ENCODE peak calls at places on chromosome 4, in seven cellular contexts. T is GM03348; N is GDM1; J is AG04449; Y is CD8-positive, alpha-beta memory T cell; G is COR-L47; Q is islet precursor cell. H is an unnamed sample.

GRCh38 chr4:125096662-125097061 is 218.1 kb upstream of the FAT4 start:
- DNase-seq in T (no peak), N (no peak), J (no peak), Y (no peak), G (no peak), Q (no peak), H (no peak)

GRCh38 chr4:10109995-10110670 is 6.5 kb downstream of the WDR1 start:
- DNase-seq in T (no peak), N (no peak), J (no peak), Y (no peak), G (no peak), Q (no peak), H (no peak)

GRCh38 chr4:6343950-6344408 is 74.3 kb downstream of the WFS1 start:
- DNase-seq in T (peak), N (no peak), J (peak), Y (no peak), G (no peak), Q (peak), H (peak)

GRCh38 chr4:72900952-72901351 is 168.6 kb downstream of the COX18 start:
- DNase-seq in T (peak), N (no peak), J (no peak), Y (no peak), G (no peak), Q (no peak), H (no peak)

GRCh38 chr4:125891597-125892258 is 577.0 kb downstream of the FAT4 start:
- DNase-seq in T (peak), N (no peak), J (peak), Y (no peak), G (no peak), Q (no peak), H (no peak)

GRCh38 chr4:80307774-80308465 is 27.6 kb upstream of the CFAP299 start:
- DNase-seq in T (peak), N (no peak), J (peak), Y (no peak), G (peak), Q (no peak), H (no peak)

GRCh38 chr4:183249854-183250253 is 70.2 kb downstream of the CLDN22 start:
- DNase-seq in T (peak), N (no peak), J (no peak), Y (no peak), G (peak), Q (no peak), H (no peak)

GRCh38 chr4:29762151-29762550 is 958.0 kb upstream of the PCDH7 start:
- DNase-seq in T (no peak), N (no peak), J (no peak), Y (no peak), G (no peak), Q (no peak), H (no peak)

GRCh38 chr4:7195138-7195510 is 2.8 kb downstream of the SORCS2 start:
- DNase-seq in T (no peak), N (no peak), J (no peak), Y (no peak), G (no peak), Q (no peak), H (peak)

GRCh38 chr4:99414401-99414800 is 20.7 kb downstream of the ADH7 start:
- DNase-seq in T (no peak), N (no peak), J (no peak), Y (no peak), G (no peak), Q (no peak), H (no peak)

GRCh38 chr4:5821665-5822358 is 71.1 kb downstream of the CRMP1 start:
- DNase-seq in T (peak), N (no peak), J (no peak), Y (peak), G (peak), Q (peak), H (peak)

GRCh38 chr4:100257567-100257966 is 67.3 kb upstream of the DDIT4L start:
- DNase-seq in T (no peak), N (peak), J (no peak), Y (no peak), G (no peak), Q (peak), H (no peak)

GRCh38 chr4:128688025-128688721 is 121.3 kb upstream of the JADE1 start:
- DNase-seq in T (no peak), N (no peak), J (no peak), Y (no peak), G (no peak), Q (no peak), H (no peak)

GRCh38 chr4:97605927-97606326 is 537.3 kb downstream of the STPG2 start:
- DNase-seq in T (no peak), N (no peak), J (no peak), Y (no peak), G (no peak), Q (no peak), H (no peak)

GRCh38 chr4:20847124-20847747 is 147.0 kb downstream of the PACRGL start:
- DNase-seq in T (no peak), N (no peak), J (no peak), Y (no peak), G (no peak), Q (no peak), H (no peak)

GRCh38 chr4:146132445-146132844 is 43.1 kb upstream of the LSM6 start:
- DNase-seq in T (no peak), N (no peak), J (no peak), Y (no peak), G (no peak), Q (no peak), H (no peak)

GRCh38 chr4:116870667-116871066 is 214.7 kb downstream of the TRAM1L1 start:
- DNase-seq in T (no peak), N (no peak), J (no peak), Y (no peak), G (no peak), Q (peak), H (no peak)

GRCh38 chr4:84258905-84259830 is 239.9 kb downstream of the NKX6-1 start:
- DNase-seq in T (peak), N (peak), J (no peak), Y (no peak), G (peak), Q (peak), H (no peak)

GRCh38 chr4:163280703-163281519 is 51.5 kb downstream of the NPY1R start:
- DNase-seq in T (no peak), N (no peak), J (no peak), Y (no peak), G (no peak), Q (no peak), H (no peak)

GRCh38 chr4:177671845-177672244 is 229.6 kb upstream of the AGA start:
- DNase-seq in T (no peak), N (no peak), J (no peak), Y (no peak), G (no peak), Q (no peak), H (no peak)

GRCh38 chr4:15901996-15902395 is 36.5 kb downstream of the FGFBP1 start:
- DNase-seq in T (no peak), N (no peak), J (no peak), Y (no peak), G (no peak), Q (no peak), H (no peak)

GRCh38 chr4:81198151-81198550 is 16.9 kb downstream of the PRKG2 start:
- DNase-seq in T (no peak), N (no peak), J (no peak), Y (no peak), G (peak), Q (no peak), H (no peak)

GRCh38 chr4:48129307-48130014 is 4.6 kb downstream of the TXK start:
- DNase-seq in T (no peak), N (no peak), J (no peak), Y (no peak), G (no peak), Q (no peak), H (no peak)

GRCh38 chr4:47160095-47160494 is 128.7 kb downstream of the GABRB1 start:
- DNase-seq in T (no peak), N (no peak), J (no peak), Y (no peak), G (no peak), Q (no peak), H (no peak)

GRCh38 chr4:5636766-5637670 is 71.3 kb downstream of the EVC2 start:
- DNase-seq in T (no peak), N (no peak), J (no peak), Y (no peak), G (no peak), Q (no peak), H (no peak)

GRCh38 chr4:6710282-6710681 is 617 bp upstream of the MRFAP1L1 start:
- DNase-seq in T (no peak), N (no peak), J (no peak), Y (no peak), G (no peak), Q (no peak), H (peak)

GRCh38 chr4:140243345-140243753 is 89.4 kb upstream of the MAML3 start:
- DNase-seq in T (no peak), N (peak), J (no peak), Y (no peak), G (peak), Q (no peak), H (no peak)